ENCODE peak calls at places on chromosomes 16 and 17, in five cellular contexts. D is sigmoid colon, T is HAP-1, K is aorta, C is SK-N-SH. R is an unnamed sample.
A peak's percentile ranks its signal among the peaks of the same experiment; 100 is the strongest.

GRCh38 chr16:68901910-68902309 is 58.6 kb downstream of the TANGO6 start:
- DNase-seq in D (no peak), T (no peak), C (no peak), K (no peak), R (no peak)

GRCh38 chr16:48126801-48127644 is 28.8 kb downstream of the ABCC12 start:
- DNase-seq in C (no peak), K (no peak), T (no peak), D (no peak), R (no peak)

GRCh38 chr16:7025616-7026190 is 306.9 kb upstream of the RBFOX1 start:
- DNase-seq in T (no peak), C (peak; percentile 79), K (peak; percentile 80), D (peak; percentile 68), R (peak; percentile 90)

GRCh38 chr17:67491009-67491677 is 114.1 kb downstream of the PITPNC1 start:
- DNase-seq in C (peak; percentile 89), T (no peak), D (peak; percentile 98), K (peak; percentile 91), R (peak; percentile 74)

GRCh38 chr16:23486480-23486879 is 23.8 kb downstream of the GGA2 start:
- DNase-seq in D (no peak), K (no peak), T (no peak), C (no peak), R (no peak)

GRCh38 chr16:6804461-6804860 is 528.2 kb upstream of the RBFOX1 start:
- DNase-seq in K (no peak), C (no peak), D (no peak), T (no peak), R (no peak)

GRCh38 chr16:22635345-22635744 is 124.7 kb downstream of the NPIPB5 start:
- DNase-seq in C (no peak), T (peak; percentile 64), K (no peak), D (no peak), R (no peak)

GRCh38 chr17:43768382-43768781 is 9.8 kb upstream of the SOST start:
- DNase-seq in D (peak; percentile 79), C (no peak), T (no peak), K (no peak), R (no peak)

GRCh38 chr17:41773190-41773588 is 13.3 kb downstream of the JUP start:
- DNase-seq in K (peak; percentile 86), C (peak; percentile 71), D (peak; percentile 86), T (no peak), R (no peak)

GRCh38 chr17:39939588-39940419 is 12.3 kb downstream of the LRRC3C start:
- DNase-seq in K (no peak), D (no peak), C (peak; percentile 84), T (no peak), R (peak; percentile 38)

GRCh38 chr16:71230122-71230845 is at the start of gene HYDIN:
- DNase-seq in K (peak; percentile 68), C (peak; percentile 91), T (peak; percentile 38), D (no peak), R (no peak)

GRCh38 chr16:27511657-27512056 is 38.1 kb downstream of the GTF3C1 start:
- DNase-seq in K (no peak), D (no peak), C (no peak), T (no peak), R (no peak)

DNA sequence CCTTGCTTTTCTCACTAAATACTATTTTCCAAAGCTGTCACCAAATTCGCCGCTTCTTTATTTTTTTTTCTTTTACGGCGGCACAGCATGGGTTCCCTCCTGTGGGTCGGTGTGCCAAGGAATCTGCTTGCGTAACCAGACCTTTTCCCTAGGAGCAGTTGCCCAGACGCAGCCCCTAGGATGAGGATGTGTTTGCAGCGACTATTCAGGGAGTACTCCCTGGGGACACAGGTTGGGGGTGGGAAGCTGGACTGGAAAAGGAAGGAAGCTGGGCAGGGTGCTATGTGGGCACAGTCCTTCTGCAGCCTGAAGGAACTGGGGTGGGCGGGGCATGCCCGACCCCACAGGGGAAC is 49.0 kb upstream of the ZCCHC14 start:
- DNase-seq in D (no peak), K (peak; percentile 84), T (no peak), C (no peak), R (no peak)
- H3K4me3 ChIP-seq in D (peak overlapping the region; percentile 33), K (no peak overlapping the region), T (no peak overlapping the region), C (no peak overlapping the region), R (no peak overlapping the region)

DNA sequence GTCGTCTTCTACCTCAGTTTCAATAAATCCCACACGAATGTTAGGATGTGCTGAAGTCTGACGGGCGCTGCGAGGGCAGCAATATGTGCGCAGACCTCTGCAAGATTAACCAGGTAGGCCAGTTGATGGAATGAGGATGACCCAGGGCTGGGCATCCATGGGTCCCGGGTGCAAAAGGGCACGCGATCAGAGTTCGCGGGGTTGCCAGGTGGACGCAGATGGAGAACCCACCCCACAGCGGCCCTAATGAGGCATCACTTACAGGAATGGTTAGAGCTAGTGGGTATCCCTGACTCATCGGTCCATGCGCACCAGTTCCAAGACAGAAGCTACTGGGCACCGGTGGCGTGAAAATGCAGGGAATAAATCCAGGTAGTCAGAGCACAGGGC is 2116.0 kb downstream of the TP53TG3F start:
- DNase-seq in K (no peak), D (no peak), T (no peak), C (no peak), R (no peak)
- H3K9me3 ChIP-seq in K (peaks cover 6% of the 10 kb centered on the region), D (peaks cover 25% of the 10 kb centered on the region), T (no peaks in the 10 kb centered on the region), C (no peaks in the 10 kb centered on the region), R (peaks cover 10% of the 10 kb centered on the region)

GRCh38 chr17:79833110-79833450 is 6.2 kb downstream of the CBX4 start:
- DNase-seq in C (no peak), K (no peak), T (no peak), D (no peak), R (no peak)

GRCh38 chr17:79830763-79831366 is 8.4 kb downstream of the CBX4 start:
- DNase-seq in T (no peak), C (no peak), D (no peak), K (no peak), R (no peak)

GRCh38 chr17:79832211-79833109 is 6.8 kb downstream of the CBX4 start:
- DNase-seq in C (peak; percentile 63), D (peak; percentile 67), K (peak; percentile 79), T (no peak), R (no peak)

GRCh38 chr17:79830303-79830702 is 8.9 kb downstream of the CBX4 start:
- DNase-seq in C (no peak), T (no peak), K (no peak), D (no peak), R (no peak)

GRCh38 chr17:79831367-79832210 is 7.7 kb downstream of the CBX4 start:
- DNase-seq in T (no peak), K (peak; percentile 86), C (peak; percentile 87), D (peak; percentile 85), R (no peak)
- H3K4me3 ChIP-seq in T (no peak overlapping the region), K (no peak overlapping the region), C (no peak overlapping the region), D (peak overlapping the region; percentile 35), R (no peak overlapping the region)

DNA sequence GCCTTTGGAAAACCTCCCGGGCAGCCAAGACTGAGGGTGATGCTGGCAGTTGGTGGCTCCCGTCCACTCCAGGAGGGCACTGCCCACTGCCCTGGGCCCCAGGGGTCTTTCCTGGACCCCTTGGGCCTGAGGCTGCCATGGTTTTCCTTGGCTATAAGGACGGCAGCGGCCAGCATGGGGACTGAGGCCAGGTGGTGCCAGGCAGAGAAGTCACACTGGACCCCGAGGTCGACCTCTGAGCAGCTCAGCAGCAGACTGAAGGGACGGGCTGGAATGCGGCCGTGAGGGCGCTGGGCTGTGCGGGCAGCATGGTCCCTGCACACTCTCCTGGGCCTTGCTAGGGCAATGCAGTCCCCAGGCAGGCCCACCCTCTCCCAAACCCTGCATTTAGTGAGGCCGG is 55.6 kb upstream of the GNG13 start:
- DNase-seq in K (no peak), C (no peak), D (no peak), T (no peak), R (no peak)
- H3K9me3 ChIP-seq in K (no peaks in the 10 kb centered on the region), C (no peaks in the 10 kb centered on the region), D (no peaks in the 10 kb centered on the region), T (peaks cover 4% of the 10 kb centered on the region), R (peaks cover 11% of the 10 kb centered on the region)

DNA sequence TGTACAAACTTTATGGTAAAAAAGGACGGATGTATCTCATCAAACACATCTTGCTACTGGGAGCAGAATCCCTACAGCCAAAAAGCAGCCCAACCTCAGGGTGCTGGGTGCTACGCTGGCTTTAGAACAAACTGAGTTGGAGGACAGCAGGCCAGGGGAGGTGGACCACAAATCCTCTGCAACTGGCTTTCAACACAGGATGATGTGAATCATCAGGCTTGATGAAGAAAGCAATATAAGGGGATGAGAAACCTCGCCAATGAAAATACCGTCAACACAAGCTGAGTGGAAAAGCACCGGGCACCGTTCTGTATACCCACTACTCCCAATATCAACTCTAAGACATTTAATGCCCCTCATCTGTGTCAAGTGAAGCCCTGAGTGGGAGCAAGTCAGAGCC is 14.3 kb downstream of the HBQ1 start:
- DNase-seq in D (no peak), T (no peak), C (no peak), K (no peak), R (no peak)
- H3K4me3 ChIP-seq in D (no peak overlapping the region), T (no peak overlapping the region), C (no peak overlapping the region), K (no peak overlapping the region), R (no peak overlapping the region)

GRCh38 chr17:52751051-52751450 is 592.5 kb upstream of the CA10 start:
- DNase-seq in K (no peak), D (no peak), C (peak; percentile 6), T (no peak), R (no peak)

GRCh38 chr17:52759864-52760263 is 601.4 kb upstream of the CA10 start:
- DNase-seq in D (no peak), C (no peak), T (no peak), K (no peak), R (no peak)

GRCh38 chr17:52758481-52758880 is 600.0 kb upstream of the CA10 start:
- DNase-seq in K (no peak), C (no peak), T (no peak), D (no peak), R (no peak)

GRCh38 chr17:52756739-52757138 is 598.2 kb upstream of the CA10 start:
- DNase-seq in D (no peak), K (no peak), T (no peak), C (no peak), R (no peak)

GRCh38 chr17:52754838-52755237 is 596.3 kb upstream of the CA10 start:
- DNase-seq in K (no peak), D (no peak), C (no peak), T (no peak), R (no peak)
- H3K9me3 ChIP-seq in K (no peaks in the 10 kb centered on the region), D (no peaks in the 10 kb centered on the region), C (no peaks in the 10 kb centered on the region), T (no peaks in the 10 kb centered on the region), R (peaks cover 5% of the 10 kb centered on the region)

R was measured in WERI-Rb-1.